ENCODE peak calls at places on chromosomes 4 and X, in six cellular contexts. One of them, this sample, is unnamed. For H3K36me3, the result is how much of the 10 kb centered on the place peaks cover.

GRCh38 chrX:71998836-71999509 is 88.3 kb downstream of the NHSL2 start:
- DNase-seq in SK-N-SH: peak
- DNase-seq in mammary epithelial cell: no peak
- DNase-seq in esophagus squamous epithelium: no peak
- DNase-seq in H1: no peak
- DNase-seq in CD8-positive, alpha-beta T cell: no peak
- DNase-seq in this sample: no peak

GRCh38 chr4:141636771-141637460 is 533 bp downstream of the IL15 start:
- DNase-seq in SK-N-SH: peak
- DNase-seq in mammary epithelial cell: peak
- DNase-seq in esophagus squamous epithelium: no peak
- DNase-seq in H1: peak
- DNase-seq in CD8-positive, alpha-beta T cell: no peak
- DNase-seq in this sample: peak

GRCh38 chrX:118038614-118039365 is 77.8 kb downstream of the KLHL13 start:
- DNase-seq in SK-N-SH: no peak
- DNase-seq in mammary epithelial cell: peak
- DNase-seq in esophagus squamous epithelium: no peak
- DNase-seq in H1: no peak
- DNase-seq in CD8-positive, alpha-beta T cell: no peak
- DNase-seq in this sample: no peak

GRCh38 chrX:39728852-39729587 is 368.7 kb downstream of the BCOR start:
- DNase-seq in SK-N-SH: no peak
- DNase-seq in mammary epithelial cell: no peak
- DNase-seq in esophagus squamous epithelium: no peak
- DNase-seq in H1: no peak
- DNase-seq in CD8-positive, alpha-beta T cell: no peak
- DNase-seq in this sample: no peak

GRCh38 chr4:3767569-3768288 is 1.5 kb downstream of the ADRA2C start:
- DNase-seq in SK-N-SH: peak
- DNase-seq in mammary epithelial cell: peak
- DNase-seq in esophagus squamous epithelium: no peak
- DNase-seq in H1: peak
- DNase-seq in CD8-positive, alpha-beta T cell: no peak
- DNase-seq in this sample: no peak

GRCh38 chr4:126468144-126468543 is 1153.4 kb downstream of the FAT4 start:
- DNase-seq in SK-N-SH: no peak
- DNase-seq in mammary epithelial cell: no peak
- DNase-seq in esophagus squamous epithelium: no peak
- DNase-seq in H1: no peak
- DNase-seq in CD8-positive, alpha-beta T cell: no peak
- DNase-seq in this sample: no peak

GRCh38 chrX:47643926-47644325 is 6.4 kb downstream of the ELK1 start:
- DNase-seq in SK-N-SH: no peak
- DNase-seq in mammary epithelial cell: no peak
- DNase-seq in esophagus squamous epithelium: no peak
- DNase-seq in H1: no peak
- DNase-seq in CD8-positive, alpha-beta T cell: no peak
- DNase-seq in this sample: no peak

GRCh38 chrX:103741879-103742278 is 31.2 kb downstream of the TMEM31 start:
- DNase-seq in SK-N-SH: no peak
- DNase-seq in mammary epithelial cell: no peak
- DNase-seq in esophagus squamous epithelium: no peak
- DNase-seq in H1: no peak
- DNase-seq in CD8-positive, alpha-beta T cell: no peak
- DNase-seq in this sample: no peak

GRCh38 chrX:50905334-50905733 is 5.2 kb upstream of the BMP15 start:
- DNase-seq in SK-N-SH: no peak
- DNase-seq in mammary epithelial cell: peak
- DNase-seq in esophagus squamous epithelium: no peak
- DNase-seq in H1: peak
- DNase-seq in CD8-positive, alpha-beta T cell: no peak
- DNase-seq in this sample: no peak

GRCh38 chr4:156815717-156816319 is 155.8 kb downstream of the PDGFC start:
- DNase-seq in SK-N-SH: no peak
- DNase-seq in mammary epithelial cell: no peak
- DNase-seq in esophagus squamous epithelium: no peak
- DNase-seq in H1: no peak
- DNase-seq in CD8-positive, alpha-beta T cell: no peak
- DNase-seq in this sample: no peak

GRCh38 chr4:26838055-26838842 is 22.4 kb upstream of the STIM2 start:
- DNase-seq in SK-N-SH: no peak
- DNase-seq in mammary epithelial cell: no peak
- DNase-seq in esophagus squamous epithelium: no peak
- DNase-seq in H1: no peak
- DNase-seq in CD8-positive, alpha-beta T cell: no peak
- DNase-seq in this sample: no peak

GRCh38 chr4:2771264-2771663 is 15.1 kb upstream of the TNIP2 start:
- DNase-seq in SK-N-SH: no peak
- DNase-seq in mammary epithelial cell: no peak
- DNase-seq in esophagus squamous epithelium: no peak
- DNase-seq in H1: no peak
- DNase-seq in CD8-positive, alpha-beta T cell: no peak
- DNase-seq in this sample: no peak

GRCh38 chrX:71367396-71367795 is 1.2 kb downstream of the TAF1 start:
- DNase-seq in SK-N-SH: no peak
- DNase-seq in mammary epithelial cell: no peak
- DNase-seq in esophagus squamous epithelium: no peak
- DNase-seq in H1: no peak
- DNase-seq in CD8-positive, alpha-beta T cell: no peak
- DNase-seq in this sample: peak

DNA sequence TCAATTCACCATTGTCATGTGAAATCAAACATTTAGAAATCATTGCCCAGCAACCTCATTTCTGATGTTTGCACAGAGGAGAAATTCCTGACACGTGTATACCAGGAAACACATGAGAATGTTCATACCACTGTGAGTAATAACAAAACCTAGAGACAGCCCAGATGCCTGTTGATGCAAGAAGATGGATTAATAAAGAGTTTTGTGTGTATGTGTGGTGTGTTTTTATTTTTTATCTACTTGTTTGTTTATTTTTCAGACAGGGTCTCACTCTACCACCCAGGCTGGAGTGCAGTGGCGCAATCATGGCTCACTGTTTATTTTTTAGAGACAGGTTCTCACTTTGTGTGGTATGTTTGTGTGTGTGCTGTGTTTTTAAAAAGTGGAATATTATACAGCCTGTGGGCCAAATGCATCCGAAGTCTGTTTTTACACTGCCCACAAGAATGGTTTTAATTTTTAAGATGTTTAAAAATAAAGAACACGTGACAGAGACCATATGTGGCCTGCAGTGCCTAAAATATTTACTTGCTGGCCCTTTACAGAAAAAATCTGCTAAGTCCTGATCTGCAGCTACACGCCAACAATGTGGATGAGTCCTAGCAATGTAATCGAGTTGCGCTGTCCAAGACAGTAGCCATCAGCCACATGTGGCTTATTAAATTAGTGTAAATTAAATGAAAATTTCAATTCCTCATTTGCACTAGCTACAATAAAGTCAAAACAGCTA is 39.2 kb downstream of the TXLNG start:
- DNase-seq in SK-N-SH: peak
- DNase-seq in mammary epithelial cell: peak
- DNase-seq in esophagus squamous epithelium: no peak
- DNase-seq in H1: no peak
- DNase-seq in CD8-positive, alpha-beta T cell: no peak
- DNase-seq in this sample: no peak
- H3K36me3 ChIP-seq in SK-N-SH: under half
- H3K36me3 ChIP-seq in mammary epithelial cell: under half
- H3K36me3 ChIP-seq in esophagus squamous epithelium: under half
- H3K36me3 ChIP-seq in H1: under half
- H3K36me3 ChIP-seq in CD8-positive, alpha-beta T cell: under half
- H3K36me3 ChIP-seq in this sample: under half

DNA sequence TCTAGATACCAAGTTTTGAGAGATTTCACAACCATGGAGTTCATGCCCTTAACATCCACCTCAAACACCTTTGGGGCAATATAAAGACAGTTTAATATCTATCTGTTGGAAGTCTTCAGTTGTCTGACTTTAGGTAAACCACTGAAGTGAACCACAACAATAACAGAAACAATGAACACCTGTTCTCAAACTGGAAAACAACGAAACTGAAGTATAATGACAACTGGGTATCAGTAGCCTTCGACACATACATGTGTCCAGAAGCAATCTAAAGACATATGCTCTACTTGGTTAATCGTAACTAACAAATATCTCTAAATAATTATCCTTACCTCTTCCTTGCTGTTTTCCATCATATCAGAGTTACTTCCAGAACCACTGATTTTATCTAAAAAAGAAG is 87.8 kb downstream of the ATRX start:
- DNase-seq in SK-N-SH: no peak
- DNase-seq in mammary epithelial cell: no peak
- DNase-seq in esophagus squamous epithelium: no peak
- DNase-seq in H1: no peak
- DNase-seq in CD8-positive, alpha-beta T cell: no peak
- DNase-seq in this sample: no peak
- H3K4me3 ChIP-seq in SK-N-SH: no peak
- H3K4me3 ChIP-seq in mammary epithelial cell: no peak
- H3K4me3 ChIP-seq in esophagus squamous epithelium: no peak
- H3K4me3 ChIP-seq in H1: no peak
- H3K4me3 ChIP-seq in CD8-positive, alpha-beta T cell: no peak
- H3K4me3 ChIP-seq in this sample: no peak

GRCh38 chrX:45757272-45757671 is 556.6 kb upstream of the DIPK2B start:
- DNase-seq in SK-N-SH: no peak
- DNase-seq in mammary epithelial cell: no peak
- DNase-seq in esophagus squamous epithelium: no peak
- DNase-seq in H1: no peak
- DNase-seq in CD8-positive, alpha-beta T cell: no peak
- DNase-seq in this sample: no peak

GRCh38 chrX:45758319-45758718 is 557.6 kb upstream of the DIPK2B start:
- DNase-seq in SK-N-SH: no peak
- DNase-seq in mammary epithelial cell: peak
- DNase-seq in esophagus squamous epithelium: no peak
- DNase-seq in H1: no peak
- DNase-seq in CD8-positive, alpha-beta T cell: no peak
- DNase-seq in this sample: peak

GRCh38 chrX:45756562-45756961 is 555.9 kb upstream of the DIPK2B start:
- DNase-seq in SK-N-SH: no peak
- DNase-seq in mammary epithelial cell: no peak
- DNase-seq in esophagus squamous epithelium: no peak
- DNase-seq in H1: no peak
- DNase-seq in CD8-positive, alpha-beta T cell: no peak
- DNase-seq in this sample: no peak

GRCh38 chrX:45758738-45759397 is 558.2 kb upstream of the DIPK2B start:
- DNase-seq in SK-N-SH: no peak
- DNase-seq in mammary epithelial cell: peak
- DNase-seq in esophagus squamous epithelium: no peak
- DNase-seq in H1: no peak
- DNase-seq in CD8-positive, alpha-beta T cell: no peak
- DNase-seq in this sample: peak

GRCh38 chrX:45755719-45756118 is 555.0 kb upstream of the DIPK2B start:
- DNase-seq in SK-N-SH: no peak
- DNase-seq in mammary epithelial cell: no peak
- DNase-seq in esophagus squamous epithelium: no peak
- DNase-seq in H1: no peak
- DNase-seq in CD8-positive, alpha-beta T cell: no peak
- DNase-seq in this sample: no peak
- H3K36me3 ChIP-seq in SK-N-SH: half or more
- H3K36me3 ChIP-seq in mammary epithelial cell: under half
- H3K36me3 ChIP-seq in esophagus squamous epithelium: under half
- H3K36me3 ChIP-seq in H1: under half
- H3K36me3 ChIP-seq in CD8-positive, alpha-beta T cell: under half
- H3K36me3 ChIP-seq in this sample: under half

GRCh38 chr4:73870260-73870659 is 1.1 kb downstream of the CXCL1 start:
- DNase-seq in SK-N-SH: no peak
- DNase-seq in mammary epithelial cell: peak
- DNase-seq in esophagus squamous epithelium: no peak
- DNase-seq in H1: no peak
- DNase-seq in CD8-positive, alpha-beta T cell: no peak
- DNase-seq in this sample: no peak
- H3K4me3 ChIP-seq in SK-N-SH: no peak
- H3K4me3 ChIP-seq in mammary epithelial cell: peak
- H3K4me3 ChIP-seq in esophagus squamous epithelium: no peak
- H3K4me3 ChIP-seq in H1: no peak
- H3K4me3 ChIP-seq in CD8-positive, alpha-beta T cell: no peak
- H3K4me3 ChIP-seq in this sample: no peak